ENCODE peak calls at places on chromosomes 12 and 14, in four cellular contexts. J is psoas muscle, S is HCT116, H is astrocyte of the spinal cord. I is an unnamed sample.

GRCh38 chr12:112482734-112483133 is 64.0 kb downstream of the PTPN11 start:
- DNase-seq in J (no peak), H (no peak), S (no peak), I (no peak)

GRCh38 chr12:19707948-19708409 is 268.7 kb downstream of the AEBP2 start:
- DNase-seq in J (no peak), H (peak; percentile 38), S (peak; percentile 41), I (no peak)

GRCh38 chr14:29548948-29549370 is 378.7 kb downstream of the PRKD1 start:
- DNase-seq in H (peak; percentile 76), J (no peak), S (peak; percentile 12), I (no peak)

GRCh38 chr14:52124791-52125661 is 56.2 kb upstream of the NID2 start:
- DNase-seq in J (no peak), S (no peak), H (peak; percentile 54), I (no peak)

GRCh38 chr12:49017764-49018281 is 753 bp downstream of the PRKAG1 start:
- DNase-seq in J (peak; percentile 52), S (no peak), H (no peak), I (peak; percentile 34)

GRCh38 chr12:68495666-68496065 is 115.0 kb upstream of the RAP1B start:
- DNase-seq in S (no peak), H (peak; percentile 58), J (no peak), I (no peak)

GRCh38 chr12:41511247-41511646 is 323.1 kb downstream of the PDZRN4 start:
- DNase-seq in H (no peak), J (no peak), S (no peak), I (no peak)

GRCh38 chr12:113867258-113867657 is 98.9 kb downstream of the RBM19 start:
- DNase-seq in S (no peak), H (no peak), J (no peak), I (no peak)

GRCh38 chr12:123445388-123446344 is 9.2 kb upstream of the RILPL2 start:
- DNase-seq in S (no peak), J (no peak), H (no peak), I (peak; percentile 54)

GRCh38 chr12:92398565-92399309 is 253.1 kb upstream of the BTG1 start:
- DNase-seq in J (no peak), S (no peak), H (no peak), I (no peak)

GRCh38 chr12:104578453-104578852 is 121.7 kb downstream of the CHST11 start:
- DNase-seq in H (peak; percentile 84), J (no peak), S (no peak), I (no peak)

GRCh38 chr12:111438501-111438900 is 32.8 kb downstream of the SH2B3 start:
- DNase-seq in H (peak; percentile 63), S (no peak), J (no peak), I (no peak)

GRCh38 chr14:58942516-58942915 is 246.0 kb upstream of the DAAM1 start:
- DNase-seq in J (no peak), H (peak; percentile 19), S (no peak), I (no peak)

GRCh38 chr12:47034661-47035060 is 44.8 kb upstream of the PCED1B start:
- DNase-seq in H (peak; percentile 60), S (no peak), J (no peak), I (no peak)

GRCh38 chr12:56193025-56193578 is 3.8 kb upstream of the SMARCC2 start:
- DNase-seq in J (peak; percentile 25), H (peak; percentile 89), S (peak; percentile 80), I (peak; percentile 69)

GRCh38 chr14:32205984-32206383 is 2.9 kb upstream of the RNU6-8 start:
- DNase-seq in S (no peak), J (no peak), H (no peak), I (no peak)

GRCh38 chr14:87656315-87656714 is 336.7 kb downstream of the GALC start:
- DNase-seq in S (no peak), H (no peak), J (no peak), I (no peak)

GRCh38 chr12:76250256-76250655 is 98.0 kb downstream of the BBS10 start:
- DNase-seq in H (no peak), S (no peak), J (no peak), I (no peak)
- H3K4me3 ChIP-seq in H (no peak overlapping the region), S (no peak overlapping the region), J (no peak overlapping the region), I (no peak overlapping the region)

DNA sequence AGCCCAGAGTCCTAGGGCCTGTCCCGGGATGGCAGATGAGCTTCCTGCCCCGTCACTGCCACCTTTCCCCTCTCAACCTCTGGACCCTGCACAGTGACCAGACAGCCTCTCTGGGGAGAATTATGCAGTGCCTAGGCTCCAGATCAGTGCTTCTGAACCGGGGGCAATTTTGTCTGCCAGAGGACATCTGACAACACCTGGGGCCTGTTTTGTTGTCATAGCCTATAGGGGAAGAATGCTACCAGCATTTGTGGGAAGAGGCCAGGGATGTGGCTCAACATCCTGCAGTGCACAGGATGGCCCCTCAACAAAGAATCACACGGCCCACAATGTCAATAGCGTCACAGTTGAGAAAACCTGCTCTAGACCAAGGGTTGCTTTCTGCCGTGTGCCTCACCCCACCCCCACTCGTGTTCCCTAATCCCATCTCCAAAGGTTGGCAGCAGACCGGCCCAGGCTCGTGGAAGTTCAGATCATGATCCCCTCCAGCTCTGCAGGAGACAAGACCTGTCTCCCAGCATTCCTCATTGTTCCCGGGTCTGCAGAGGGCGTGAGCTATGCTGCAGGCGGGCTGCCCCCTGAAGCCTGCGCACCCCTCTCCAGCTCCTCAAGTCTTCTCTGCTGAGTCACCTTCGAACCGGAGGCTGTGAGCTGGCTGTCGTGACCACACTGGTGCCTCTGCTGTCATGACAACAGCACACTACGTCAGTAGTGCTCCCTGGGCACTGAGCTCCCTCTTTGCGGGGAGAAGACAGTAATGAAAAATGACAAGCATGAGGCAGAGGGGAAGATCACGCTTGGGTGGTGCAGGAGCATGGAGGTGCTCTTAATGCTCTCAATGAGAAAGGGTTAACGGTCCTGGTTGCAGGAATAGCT is 2.0 kb upstream of the GAPDH start:
- DNase-seq in S (peak; percentile 85), H (peak; percentile 98), J (peak; percentile 69), I (peak; percentile 64)
- H3K4me3 ChIP-seq in S (peak overlapping the region; percentile 96), H (peak overlapping the region; percentile 98), J (peak overlapping the region; percentile 86), I (no peak overlapping the region)

DNA sequence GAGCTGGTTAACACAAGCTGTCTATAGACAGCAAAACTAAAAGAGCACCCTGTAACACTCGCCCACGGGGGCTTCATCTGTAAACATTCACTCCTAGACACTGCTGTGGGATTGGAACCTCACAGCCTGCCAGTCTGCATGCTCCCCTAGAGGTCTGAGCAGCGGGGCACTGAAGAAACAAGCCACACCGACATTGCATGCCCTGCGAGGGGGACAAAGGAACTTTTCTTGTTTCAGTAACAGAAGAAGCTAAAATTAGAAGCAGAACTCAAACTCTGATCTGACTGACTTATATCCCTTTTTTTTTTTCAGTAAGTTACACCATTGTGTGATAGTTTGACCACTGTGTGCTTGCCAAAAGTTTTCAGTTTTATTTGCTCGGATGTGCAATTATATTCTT is 100.3 kb downstream of the EPS8 start:
- DNase-seq in S (no peak), H (peak; percentile 41), J (no peak), I (peak; percentile 23)
- H3K4me3 ChIP-seq in S (peak overlapping the region; percentile 56), H (no peak overlapping the region), J (no peak overlapping the region), I (peak overlapping the region; percentile 2)

GRCh38 chr12:50536831-50537537 is 32.2 kb downstream of the DIP2B start:
- DNase-seq in S (no peak), J (no peak), H (no peak), I (no peak)
- H3K4me3 ChIP-seq in S (peak overlapping the region; percentile 41), J (no peak overlapping the region), H (no peak overlapping the region), I (no peak overlapping the region)

GRCh38 chr12:52946334-52946733 is 2.6 kb upstream of the KRT18 start:
- DNase-seq in S (no peak), H (no peak), J (no peak), I (no peak)

GRCh38 chr12:52946797-52947547 is 1.9 kb upstream of the KRT18 start:
- DNase-seq in S (no peak), J (no peak), H (peak; percentile 18), I (no peak)

GRCh38 chr12:52945389-52946232 is 3.3 kb upstream of the KRT18 start:
- DNase-seq in J (no peak), S (no peak), H (peak; percentile 59), I (no peak)

GRCh38 chr12:52949413-52950331 is 754 bp downstream of the KRT18 start:
- DNase-seq in J (no peak), S (peak; percentile 84), H (peak; percentile 92), I (no peak)

GRCh38 chr12:52947738-52948423 is 1.0 kb upstream of the KRT18 start:
- DNase-seq in H (no peak), J (no peak), S (no peak), I (no peak)
- H3K4me3 ChIP-seq in H (no peak overlapping the region), J (no peak overlapping the region), S (peak overlapping the region; percentile 96), I (no peak overlapping the region)

DNA sequence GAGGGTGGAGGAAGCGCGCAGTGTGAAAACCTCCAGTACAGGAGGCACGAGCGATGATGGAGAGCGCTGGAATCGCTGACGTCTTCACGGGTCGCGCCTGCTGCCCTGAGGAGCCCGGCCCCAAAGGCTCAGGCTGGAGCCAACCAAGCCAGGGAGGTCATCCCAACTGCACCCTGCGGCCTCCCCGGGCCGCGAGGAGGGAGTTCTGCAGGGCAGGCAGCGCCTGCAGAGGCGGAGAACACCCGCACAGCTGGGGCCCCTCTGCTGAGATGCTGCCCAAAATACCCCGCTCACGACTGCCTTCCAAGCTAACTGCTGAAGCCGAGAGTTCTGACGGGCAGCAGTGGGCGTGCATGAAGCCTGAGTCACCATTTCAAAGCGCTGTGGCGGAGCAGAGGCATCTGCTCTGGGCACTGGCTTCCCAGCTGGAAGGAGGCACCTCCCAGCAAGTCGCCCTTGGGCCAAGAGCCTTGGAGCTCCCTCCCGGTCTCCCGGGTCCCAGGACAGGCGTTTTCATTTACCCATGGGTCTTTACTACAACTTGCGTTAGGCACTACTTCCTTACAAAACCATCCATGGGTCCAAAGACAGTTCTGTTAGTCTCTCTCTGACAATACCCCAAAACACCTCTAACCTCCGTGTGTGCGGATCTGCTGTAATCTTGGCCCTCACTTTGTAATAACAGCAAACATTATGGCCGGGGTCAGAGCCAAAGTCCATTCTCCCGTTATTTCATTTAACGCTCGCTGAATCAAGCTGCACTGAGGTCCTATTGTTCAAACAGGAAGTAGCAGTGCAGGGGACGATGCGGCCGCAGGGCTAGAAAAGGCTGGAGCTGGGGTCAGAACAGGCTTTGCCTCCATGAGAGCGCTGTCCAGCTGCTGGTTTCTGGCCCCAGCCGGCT is 60.1 kb upstream of the RIMBP2 start:
- DNase-seq in S (peak; percentile 26), J (peak; percentile 39), H (peak; percentile 90), I (peak; percentile 68)
- H3K4me3 ChIP-seq in S (peak overlapping the region; percentile 7), J (peak overlapping the region; percentile 39), H (peak overlapping the region; percentile 17), I (peak overlapping the region; percentile 9)

I was measured in ovary.